ENCODE peak calls at places on chromosomes 1 and 21, in eight cellular contexts. One of them, this sample, is unnamed.

GRCh38 chr1:222634180-222635013 is 16.5 kb downstream of the MIA3 start:
- DNase-seq in endothelial cell of umbilical vein: peak
- DNase-seq in CD4-positive, alpha-beta memory T cell: peak
- DNase-seq in body of pancreas: peak
- DNase-seq in cardiac muscle cell: peak
- DNase-seq in brain microvascular endothelial cell: peak
- DNase-seq in GM23248: peak
- DNase-seq in HTR-8/SVneo: peak
- DNase-seq in this sample: peak

GRCh38 chr1:86154581-86155060 is 2.0 kb downstream of the COL24A1 start:
- DNase-seq in endothelial cell of umbilical vein: no peak
- DNase-seq in cardiac muscle cell: no peak
- DNase-seq in GM23248: peak
- DNase-seq in body of pancreas: no peak
- DNase-seq in HTR-8/SVneo: no peak
- DNase-seq in brain microvascular endothelial cell: no peak
- DNase-seq in CD4-positive, alpha-beta memory T cell: no peak
- DNase-seq in this sample: no peak

GRCh38 chr1:234613128-234613875 is 3.3 kb upstream of the IRF2BP2 start:
- DNase-seq in brain microvascular endothelial cell: peak
- DNase-seq in body of pancreas: no peak
- DNase-seq in HTR-8/SVneo: no peak
- DNase-seq in GM23248: peak
- DNase-seq in cardiac muscle cell: no peak
- DNase-seq in CD4-positive, alpha-beta memory T cell: no peak
- DNase-seq in endothelial cell of umbilical vein: no peak
- DNase-seq in this sample: peak

GRCh38 chr21:42055425-42055824 is 15.7 kb upstream of the UMODL1 start:
- DNase-seq in body of pancreas: no peak
- DNase-seq in HTR-8/SVneo: no peak
- DNase-seq in cardiac muscle cell: no peak
- DNase-seq in GM23248: no peak
- DNase-seq in CD4-positive, alpha-beta memory T cell: no peak
- DNase-seq in brain microvascular endothelial cell: no peak
- DNase-seq in endothelial cell of umbilical vein: no peak
- DNase-seq in this sample: no peak

GRCh38 chr1:204301171-204301957 is 58.4 kb downstream of the PLEKHA6 start:
- DNase-seq in cardiac muscle cell: no peak
- DNase-seq in CD4-positive, alpha-beta memory T cell: no peak
- DNase-seq in body of pancreas: no peak
- DNase-seq in endothelial cell of umbilical vein: no peak
- DNase-seq in GM23248: peak
- DNase-seq in brain microvascular endothelial cell: no peak
- DNase-seq in HTR-8/SVneo: no peak
- DNase-seq in this sample: no peak

GRCh38 chr1:87810166-87810565 is 481.5 kb downstream of the LMO4 start:
- DNase-seq in CD4-positive, alpha-beta memory T cell: no peak
- DNase-seq in body of pancreas: no peak
- DNase-seq in brain microvascular endothelial cell: no peak
- DNase-seq in GM23248: no peak
- DNase-seq in HTR-8/SVneo: no peak
- DNase-seq in cardiac muscle cell: no peak
- DNase-seq in endothelial cell of umbilical vein: no peak
- DNase-seq in this sample: no peak

GRCh38 chr21:16742116-16742515 is 770.7 kb upstream of the CXADR start:
- DNase-seq in brain microvascular endothelial cell: no peak
- DNase-seq in CD4-positive, alpha-beta memory T cell: no peak
- DNase-seq in cardiac muscle cell: no peak
- DNase-seq in HTR-8/SVneo: no peak
- DNase-seq in body of pancreas: no peak
- DNase-seq in GM23248: no peak
- DNase-seq in endothelial cell of umbilical vein: no peak
- DNase-seq in this sample: peak

GRCh38 chr1:10768552-10768951 is 27.9 kb downstream of the CASZ1 start:
- DNase-seq in HTR-8/SVneo: no peak
- DNase-seq in body of pancreas: no peak
- DNase-seq in CD4-positive, alpha-beta memory T cell: no peak
- DNase-seq in brain microvascular endothelial cell: no peak
- DNase-seq in cardiac muscle cell: no peak
- DNase-seq in endothelial cell of umbilical vein: no peak
- DNase-seq in GM23248: no peak
- DNase-seq in this sample: no peak

This sample was measured in head of caudate nucleus.